ENCODE peak calls at places on chromosomes 13 and 19, in six cellular contexts. S, J, M, F, Z and A are unnamed samples.

GRCh38 chr19:16258440-16258903 is 60.8 kb downstream of the AP1M1 start:
- DNase-seq in M (peak; percentile 37), Z (peak; percentile 84), S (peak; percentile 81), J (no peak), F (peak; percentile 14), A (peak; percentile 54)

GRCh38 chr13:32511482-32511881 is 27.1 kb downstream of the N4BP2L2 start:
- DNase-seq in Z (no peak), F (no peak), S (no peak), M (no peak), J (no peak), A (no peak)

GRCh38 chr13:85170372-85170771 is 628.8 kb downstream of the SLITRK6 start:
- DNase-seq in Z (no peak), S (no peak), J (no peak), F (no peak), M (no peak), A (no peak)

GRCh38 chr19:48487944-48488343 is 18.8 kb downstream of the CYTH2 start:
- DNase-seq in Z (no peak), S (peak; percentile 68), J (peak; percentile 80), F (no peak), M (no peak), A (peak; percentile 70)

GRCh38 chr19:38678217-38678890 is 30.9 kb downstream of the ACTN4 start:
- DNase-seq in J (no peak), M (no peak), F (no peak), Z (no peak), S (no peak), A (no peak)

GRCh38 chr19:31390721-31391120 is 41.5 kb upstream of the TSHZ3 start:
- DNase-seq in J (no peak), M (no peak), F (no peak), S (no peak), Z (no peak), A (no peak)

GRCh38 chr19:13505761-13506549 is at the start of gene CACNA1A:
- DNase-seq in M (no peak), S (no peak), F (no peak), Z (no peak), J (peak; percentile 6), A (no peak)

GRCh38 chr13:114131581-114132418 is 623 bp downstream of the RASA3 start:
- DNase-seq in J (peak; percentile 35), Z (peak; percentile 67), S (peak; percentile 25), M (no peak), F (no peak), A (peak; percentile 46)

GRCh38 chr13:52454459-52454824 is 836 bp upstream of the CKAP2 start:
- DNase-seq in J (peak; percentile 10), M (no peak), F (no peak), S (no peak), Z (peak; percentile 56), A (peak; percentile 4)

GRCh38 chr19:53577968-53578367 is 40.0 kb downstream of the ZNF331 start:
- DNase-seq in S (no peak), M (no peak), Z (no peak), J (no peak), F (no peak), A (no peak)

GRCh38 chr19:14023404-14024235 is 4.3 kb upstream of the RLN3 start:
- DNase-seq in F (peak; percentile 39), J (peak; percentile 53), M (no peak), Z (peak; percentile 87), S (peak; percentile 39), A (peak; percentile 83)

GRCh38 chr13:51291341-51291740 is 48.1 kb upstream of the SERPINE3 start:
- DNase-seq in S (no peak), M (no peak), F (no peak), Z (no peak), J (peak; percentile 78), A (peak; percentile 15)

GRCh38 chr13:27266937-27267336 is 3.7 kb upstream of the RASL11A start:
- DNase-seq in F (no peak), Z (no peak), J (no peak), M (no peak), S (no peak), A (no peak)

GRCh38 chr13:97112451-97113152 is 109.5 kb upstream of the MBNL2 start:
- DNase-seq in M (no peak), J (no peak), Z (no peak), S (no peak), F (peak; percentile 44), A (no peak)

GRCh38 chr13:46896346-46897138 is at the start of gene HTR2A:
- DNase-seq in M (no peak), S (peak; percentile 23), F (peak; percentile 19), Z (peak; percentile 60), J (peak; percentile 52), A (peak; percentile 55)

GRCh38 chr13:41697578-41697977 is 240.2 kb downstream of the RGCC start:
- DNase-seq in Z (no peak), M (no peak), J (no peak), S (no peak), F (no peak), A (no peak)

GRCh38 chr19:35856546-35857149 is at the start of gene KIRREL2:
- DNase-seq in M (no peak), S (no peak), Z (no peak), F (no peak), J (no peak), A (no peak)

GRCh38 chr13:27556109-27556508 is 64.2 kb downstream of the LNX2 start:
- DNase-seq in F (peak; percentile 81), J (peak; percentile 84), M (no peak), S (no peak), Z (no peak), A (peak; percentile 78)

GRCh38 chr19:34676697-34677385 is at the start of gene SCGB2B2:
- DNase-seq in J (no peak), Z (peak; percentile 78), F (no peak), S (no peak), M (peak; percentile 65), A (no peak)

GRCh38 chr13:78910147-78910546 is 251.2 kb upstream of the OBI1 start:
- DNase-seq in F (no peak), Z (no peak), M (no peak), J (no peak), S (no peak), A (no peak)

GRCh38 chr13:111292710-111293485 is 27.5 kb upstream of the TEX29 start:
- DNase-seq in F (no peak), S (no peak), M (no peak), Z (no peak), J (no peak), A (no peak)

GRCh38 chr19:1267441-1268391 is 1.4 kb upstream of the CIRBP start:
- DNase-seq in S (no peak), Z (no peak), F (no peak), J (no peak), M (no peak), A (peak; percentile 16)
- H3K4me3 ChIP-seq in S (peak overlapping the region; percentile 67), Z (no peak overlapping the region), F (peak overlapping the region; percentile 46), J (peak overlapping the region; percentile 65), M (no peak overlapping the region), A (peak overlapping the region; percentile 27)

GRCh38 chr13:100646030-100646673 is 28.4 kb downstream of the TMTC4 start:
- DNase-seq in J (peak; percentile 31), Z (peak; percentile 18), F (peak; percentile 49), M (no peak), S (no peak), A (peak; percentile 54)
- TF ChIP-seq CTCF in J (peak; percentile 62), Z (peak; percentile 28), F (peak; percentile 82), M (no peak), S (peak; percentile 39), A (peak; percentile 63)

GRCh38 chr13:106534844-106535551 is 464 bp downstream of the EFNB2 start:
- DNase-seq in S (peak; percentile 17), M (no peak), F (no peak), J (peak; percentile 12), Z (no peak), A (peak; percentile 35)
- H3K4me3 ChIP-seq in S (peak overlapping the region; percentile 77), M (peak overlapping the region; percentile 74), F (peak overlapping the region; percentile 94), J (peak overlapping the region; percentile 75), Z (no peak overlapping the region), A (peak overlapping the region; percentile 81)

GRCh38 chr13:95156208-95156607 is 145.0 kb downstream of the ABCC4 start:
- DNase-seq in F (peak; percentile 36), Z (peak; percentile 6), S (no peak), M (no peak), J (peak; percentile 63), A (peak; percentile 68)
- TF ChIP-seq CTCF in F (peak; percentile 54), Z (no peak), S (peak; percentile 10), M (no peak), J (peak; percentile 45), A (peak; percentile 32)

GRCh38 chr19:18205180-18205915 is 1.5 kb upstream of the RAB3A start:
- DNase-seq in M (peak; percentile 79), S (peak; percentile 86), F (peak; percentile 77), Z (peak; percentile 64), J (peak; percentile 79), A (peak; percentile 76)

GRCh38 chr19:18211683-18212082 is 7.8 kb upstream of the RAB3A start:
- DNase-seq in F (no peak), M (no peak), Z (no peak), S (no peak), J (no peak), A (no peak)

GRCh38 chr19:18206018-18206417 is 2.2 kb upstream of the RAB3A start:
- DNase-seq in J (no peak), F (no peak), M (no peak), Z (no peak), S (no peak), A (no peak)

GRCh38 chr19:18204394-18205179 is 745 bp upstream of the RAB3A start:
- DNase-seq in M (no peak), F (peak; percentile 63), J (no peak), S (no peak), Z (no peak), A (no peak)

GRCh38 chr19:18208098-18208951 is 4.5 kb upstream of the RAB3A start:
- DNase-seq in M (no peak), J (peak; percentile 96), S (peak; percentile 44), Z (peak; percentile 51), F (peak; percentile 90), A (peak; percentile 89)
- H3K4me3 ChIP-seq in M (no peak overlapping the region), J (peak overlapping the region; percentile 52), S (no peak overlapping the region), Z (no peak overlapping the region), F (no peak overlapping the region), A (peak overlapping the region; percentile 32)

DNA sequence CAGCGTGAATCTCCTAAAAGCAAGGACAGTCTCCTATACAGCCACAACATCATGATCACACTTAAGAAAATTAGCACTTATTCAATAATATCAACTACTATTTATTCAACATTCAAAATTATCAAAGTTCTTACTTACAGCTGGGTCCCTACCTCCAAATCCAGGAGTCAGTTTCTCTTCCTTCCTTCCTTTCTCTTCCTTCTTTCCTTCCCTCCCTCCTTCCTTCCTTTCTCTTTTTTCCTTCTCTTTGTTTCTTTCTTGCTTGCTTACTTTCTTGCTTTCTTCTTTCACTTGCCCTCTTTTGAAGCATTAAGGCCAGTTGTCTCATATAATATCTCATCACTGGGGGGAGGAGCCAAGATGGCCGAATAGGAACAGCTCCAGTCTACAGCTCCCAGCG is 107.6 kb downstream of the DCT start:
- DNase-seq in M (no peak), J (no peak), F (no peak), S (no peak), Z (no peak), A (no peak)
- TF ChIP-seq CTCF in M (no peak), J (no peak), F (no peak), S (no peak), Z (no peak), A (no peak)